ENCODE peak calls at places on chromosomes 7 and 10, in seven cellular contexts. Q is IMR-90, K is neuronal stem cell, A is H9, J is H1, C is trophoblast cell, W is mesenchymal stem cell. T is an unnamed sample.

GRCh38 chr10:124529661-124530214 is 68.1 kb downstream of the LHPP start:
- DNase-seq in Q (no peak), K (no peak), A (no peak), J (no peak), C (no peak), W (no peak), T (no peak)

GRCh38 chr7:98168181-98168903 is 42.9 kb upstream of the BHLHA15 start:
- DNase-seq in Q (peak; percentile 66), K (peak; percentile 67), A (peak; percentile 75), J (peak; percentile 39), C (peak; percentile 84), W (peak; percentile 69), T (peak; percentile 84)

GRCh38 chr7:91850455-91850854 is 30.0 kb downstream of the MTERF1 start:
- DNase-seq in Q (peak; percentile 28), K (no peak), A (no peak), J (no peak), C (peak; percentile 83), W (no peak), T (peak; percentile 40)

GRCh38 chr7:80929619-80930018 is 10.8 kb upstream of the SEMA3C start:
- DNase-seq in Q (peak; percentile 53), K (no peak), A (no peak), J (no peak), C (no peak), W (no peak), T (no peak)

GRCh38 chr7:27593226-27593625 is 69.5 kb downstream of the HIBADH start:
- DNase-seq in Q (peak; percentile 49), K (no peak), A (no peak), J (no peak), C (no peak), W (no peak), T (no peak)

GRCh38 chr10:95430231-95430951 is 130.8 kb downstream of the SORBS1 start:
- DNase-seq in Q (peak; percentile 44), K (peak; percentile 58), A (peak; percentile 73), J (no peak), C (peak; percentile 83), W (peak; percentile 58), T (peak; percentile 79)

GRCh38 chr10:122286872-122287271 is 15.8 kb downstream of the BTBD16 start:
- DNase-seq in Q (peak; percentile 77), K (no peak), A (peak; percentile 61), J (no peak), C (peak; percentile 68), W (peak; percentile 79), T (peak; percentile 78)

GRCh38 chr7:130227883-130228575 is 20.4 kb downstream of the SSMEM1 start:
- DNase-seq in Q (no peak), K (no peak), A (no peak), J (no peak), C (no peak), W (no peak), T (no peak)

GRCh38 chr10:118968071-118968470 is 61.4 kb upstream of the NANOS1 start:
- DNase-seq in Q (no peak), K (no peak), A (no peak), J (no peak), C (no peak), W (no peak), T (no peak)

GRCh38 chr10:130188195-130189175 is 52.3 kb downstream of the GLRX3 start:
- DNase-seq in Q (no peak), K (no peak), A (no peak), J (no peak), C (no peak), W (no peak), T (peak; percentile 14)

GRCh38 chr7:142647749-142648148 is 101.5 kb upstream of the PRSS1 start:
- DNase-seq in Q (no peak), K (no peak), A (no peak), J (no peak), C (no peak), W (no peak), T (no peak)

GRCh38 chr7:137097111-137097510 is 228.7 kb downstream of the CHRM2 start:
- DNase-seq in Q (peak; percentile 30), K (no peak), A (no peak), J (no peak), C (no peak), W (no peak), T (no peak)

GRCh38 chr10:112137381-112137987 is 46.1 kb downstream of the GPAM start:
- DNase-seq in Q (peak; percentile 49), K (peak; percentile 83), A (peak; percentile 91), J (peak; percentile 54), C (peak; percentile 89), W (peak; percentile 55), T (peak; percentile 83)

GRCh38 chr10:114681542-114681941 is 23.5 kb upstream of the ABLIM1 start:
- DNase-seq in Q (peak; percentile 31), K (no peak), A (no peak), J (no peak), C (no peak), W (peak; percentile 28), T (no peak)

GRCh38 chr7:14332155-14332554 is 342.7 kb upstream of the ETV1 start:
- DNase-seq in Q (peak; percentile 10), K (no peak), A (no peak), J (no peak), C (peak; percentile 7), W (no peak), T (peak; percentile 66)

GRCh38 chr7:27271384-27271783 is 28.8 kb downstream of the EVX1 start:
- DNase-seq in Q (no peak), K (no peak), A (no peak), J (no peak), C (peak; percentile 65), W (no peak), T (no peak)

GRCh38 chr7:8434290-8435002 is 1.0 kb downstream of the NXPH1 start:
- DNase-seq in Q (no peak), K (no peak), A (peak; percentile 64), J (no peak), C (no peak), W (no peak), T (peak; percentile 71)

GRCh38 chr7:39228946-39229345 is 251.2 kb downstream of the POU6F2 start:
- DNase-seq in Q (peak; percentile 0), K (no peak), A (peak; percentile 41), J (peak; percentile 31), C (no peak), W (peak; percentile 81), T (peak; percentile 41)

GRCh38 chr7:79298145-79298760 is 155.2 kb downstream of the MAGI2 start:
- DNase-seq in Q (peak; percentile 79), K (peak; percentile 35), A (no peak), J (no peak), C (peak; percentile 70), W (peak; percentile 58), T (peak; percentile 47)

GRCh38 chr7:23205861-23206510 is 24.1 kb downstream of the NUP42 start:
- DNase-seq in Q (no peak), K (no peak), A (peak; percentile 41), J (no peak), C (no peak), W (no peak), T (no peak)

GRCh38 chr7:151838072-151838471 is 38.8 kb downstream of the PRKAG2 start:
- DNase-seq in Q (no peak), K (no peak), A (no peak), J (no peak), C (no peak), W (no peak), T (no peak)

GRCh38 chr10:129774082-129774735 is 189.9 kb downstream of the EBF3 start:
- DNase-seq in Q (no peak), K (no peak), A (peak; percentile 12), J (no peak), C (no peak), W (no peak), T (no peak)

GRCh38 chr7:138776156-138776833 is 21.5 kb upstream of the TMEM213 start:
- DNase-seq in Q (no peak), K (no peak), A (no peak), J (no peak), C (no peak), W (no peak), T (no peak)

GRCh38 chr7:105782391-105783063 is 93.9 kb downstream of the ATXN7L1 start:
- DNase-seq in Q (peak; percentile 94), K (no peak), A (no peak), J (no peak), C (peak; percentile 50), W (peak; percentile 93), T (no peak)

DNA sequence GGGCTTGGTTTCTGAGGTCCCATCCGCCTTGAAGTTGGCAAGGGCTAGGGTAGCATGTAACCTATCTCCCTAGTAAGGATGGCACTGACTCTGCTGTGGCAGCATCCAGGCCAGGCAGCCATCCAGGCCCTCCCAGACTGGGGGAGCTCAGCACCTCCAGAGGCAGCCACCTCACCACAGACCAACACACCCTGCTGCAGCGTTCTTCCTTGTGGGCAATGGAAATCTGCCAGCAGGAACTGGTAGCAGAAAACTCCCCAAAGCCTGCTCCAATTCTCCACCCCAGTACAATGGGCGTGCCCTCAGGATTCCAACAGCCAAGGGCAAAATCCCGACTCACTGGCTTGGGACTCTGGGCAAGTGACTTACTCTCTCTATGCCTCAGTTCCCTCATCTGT is 27.5 kb downstream of the DLG5 start:
- DNase-seq in Q (peak; percentile 51), K (no peak), A (no peak), J (no peak), C (no peak), W (no peak), T (no peak)
- H2BK120ac ChIP-seq in Q (no peak overlapping the region), K (no peak overlapping the region), A (no peak overlapping the region), J (no peak overlapping the region), C (peak overlapping the region; percentile 31), W (no peak overlapping the region), T (no peak overlapping the region)

GRCh38 chr10:26029858-26030257 is 95.8 kb downstream of the MYO3A start:
- DNase-seq in Q (no peak), K (no peak), A (peak; percentile 28), J (no peak), C (no peak), W (no peak), T (no peak)
- H2BK120ac ChIP-seq in Q (no peak overlapping the region), K (no peak overlapping the region), A (no peak overlapping the region), J (no peak overlapping the region), C (no peak overlapping the region), W (no peak overlapping the region), T (no peak overlapping the region)

GRCh38 chr7:118372530-118372929 is 148.0 kb downstream of the ANKRD7 start:
- DNase-seq in Q (no peak), K (no peak), A (no peak), J (no peak), C (no peak), W (peak; percentile 13), T (no peak)

GRCh38 chr7:118368958-118369357 is 144.5 kb downstream of the ANKRD7 start:
- DNase-seq in Q (no peak), K (no peak), A (no peak), J (no peak), C (no peak), W (no peak), T (no peak)

GRCh38 chr7:118366363-118366762 is 141.9 kb downstream of the ANKRD7 start:
- DNase-seq in Q (no peak), K (no peak), A (no peak), J (no peak), C (no peak), W (no peak), T (no peak)

DNA sequence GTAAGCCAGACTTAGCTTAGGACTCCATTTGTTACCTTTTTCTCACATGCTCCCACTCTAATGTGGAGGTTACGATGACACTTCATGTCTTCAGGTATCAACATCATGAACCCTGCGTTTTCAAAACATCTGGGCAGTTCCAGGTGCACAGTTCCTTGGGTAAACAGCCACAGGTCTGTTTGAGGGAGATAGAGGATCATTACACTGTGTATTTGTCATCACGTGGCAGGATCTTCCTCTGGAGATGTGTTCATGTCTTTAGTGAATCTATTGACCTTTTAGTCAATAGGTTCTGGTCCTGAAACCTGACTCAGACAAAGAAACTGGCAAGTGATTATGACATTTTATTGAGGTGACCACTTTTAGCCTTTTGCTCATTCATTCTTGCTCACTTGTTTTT is 145.5 kb downstream of the ANKRD7 start:
- DNase-seq in Q (no peak), K (no peak), A (no peak), J (no peak), C (no peak), W (no peak), T (no peak)
- H2BK120ac ChIP-seq in Q (no peak overlapping the region), K (no peak overlapping the region), A (no peak overlapping the region), J (no peak overlapping the region), C (no peak overlapping the region), W (no peak overlapping the region), T (no peak overlapping the region)

GRCh38 chr10:1380075-1380793 is 324.0 kb downstream of the WDR37 start:
- DNase-seq in Q (no peak), K (no peak), A (peak; percentile 45), J (no peak), C (no peak), W (no peak), T (no peak)
- H2BK120ac ChIP-seq in Q (no peak overlapping the region), K (no peak overlapping the region), A (no peak overlapping the region), J (no peak overlapping the region), C (no peak overlapping the region), W (no peak overlapping the region), T (no peak overlapping the region)

T was measured in mesendoderm.